ENCODE peak calls at places on chromosomes 13 and 19, in five cellular contexts. L is foreskin fibroblast, I is COR-L47, A is Kasumi-1, K is SK-MEL-5. S is an unnamed sample.

GRCh38 chr13:48398450-48399095 is 14.3 kb downstream of the LPAR6 start:
- DNase-seq in L (peak; percentile 73), I (no peak), A (no peak), K (peak; percentile 24), S (peak; percentile 28)

GRCh38 chr19:15330801-15331418 is 1.4 kb downstream of the BRD4 start:
- DNase-seq in K (no peak), A (no peak), L (peak; percentile 78), I (no peak), S (peak; percentile 43)

GRCh38 chr13:45781553-45782326 is 69.8 kb downstream of the SIAH3 start:
- DNase-seq in K (no peak), L (peak; percentile 29), I (peak; percentile 97), A (no peak), S (no peak)

GRCh38 chr13:31638577-31638976 is 100.7 kb upstream of the RXFP2 start:
- DNase-seq in I (no peak), A (peak; percentile 42), K (no peak), L (peak; percentile 93), S (no peak)

GRCh38 chr13:114116734-114117133 is 15.7 kb downstream of the RASA3 start:
- DNase-seq in K (no peak), L (no peak), A (no peak), I (no peak), S (no peak)

GRCh38 chr19:14528419-14529253 is 758 bp upstream of the TECR start:
- DNase-seq in I (no peak), L (no peak), A (no peak), K (no peak), S (no peak)

GRCh38 chr13:36758345-36758744 is 60.7 kb upstream of the RFXAP start:
- DNase-seq in L (no peak), A (no peak), K (no peak), I (peak; percentile 33), S (no peak)

GRCh38 chr19:11125994-11126685 is 29.4 kb downstream of the SPC24 start:
- DNase-seq in I (peak; percentile 60), L (peak; percentile 83), K (peak; percentile 78), A (peak; percentile 42), S (peak; percentile 52)

GRCh38 chr19:13995878-13996765 is 10.0 kb downstream of the RFX1 start:
- DNase-seq in A (no peak), L (no peak), K (no peak), I (no peak), S (no peak)

GRCh38 chr19:46704379-46705076 is 12.4 kb downstream of the PRKD2 start:
- DNase-seq in I (no peak), K (peak; percentile 68), L (peak; percentile 54), A (peak; percentile 79), S (peak; percentile 24)

GRCh38 chr13:60019119-60019993 is 144.4 kb downstream of the DIAPH3 start:
- DNase-seq in A (no peak), I (no peak), K (no peak), L (peak; percentile 24), S (no peak)

GRCh38 chr13:48542581-48543341 is 9.9 kb upstream of the RCBTB2 start:
- DNase-seq in L (peak; percentile 35), A (peak; percentile 53), I (peak; percentile 57), K (peak; percentile 93), S (peak; percentile 87)

GRCh38 chr19:45150731-45151725 is 9.8 kb downstream of the NKPD1 start:
- DNase-seq in K (no peak), A (no peak), I (no peak), L (no peak), S (no peak)

GRCh38 chr19:3268326-3268725 is 43.9 kb downstream of the CELF5 start:
- DNase-seq in A (no peak), L (no peak), I (no peak), K (no peak), S (no peak)

S was measured in foreskin melanocyte.